ENCODE peak calls at places on chromosomes 11 and 22, in ten cellular contexts. One of them, this sample, is unnamed.

GRCh38 chr11:104841973-104842372 is 56.3 kb downstream of the CASP12 start:
- DNase-seq in midbrain: no peak
- DNase-seq in adrenal gland: no peak
- DNase-seq in tibial nerve: no peak
- DNase-seq in bronchial epithelial cell: no peak
- DNase-seq in astrocyte of the cerebellum: no peak
- DNase-seq in stimulated activated CD4-positive, alpha-beta T cell treated with anti-CD3 and anti-CD28 coated beads, Interleukin-4, amount 100 ng/mL, for 4 hours: no peak
- DNase-seq in AG09309: no peak
- DNase-seq in fibroblast of pulmonary artery: no peak
- DNase-seq in HT1080: no peak
- DNase-seq in this sample: no peak

GRCh38 chr22:23047265-23047664 is 23.1 kb upstream of the GNAZ start:
- DNase-seq in stimulated activated CD4-positive, alpha-beta T cell treated with anti-CD3 and anti-CD28 coated beads, Interleukin-4, amount 100 ng/mL, for 4 hours: no peak
- DNase-seq in tibial nerve: no peak
- DNase-seq in fibroblast of pulmonary artery: no peak
- DNase-seq in bronchial epithelial cell: no peak
- DNase-seq in astrocyte of the cerebellum: no peak
- DNase-seq in adrenal gland: no peak
- DNase-seq in HT1080: no peak
- DNase-seq in midbrain: no peak
- DNase-seq in AG09309: no peak
- DNase-seq in this sample: no peak

GRCh38 chr22:50530280-50530856 is 556 bp upstream of the TYMP start:
- DNase-seq in bronchial epithelial cell: peak
- DNase-seq in stimulated activated CD4-positive, alpha-beta T cell treated with anti-CD3 and anti-CD28 coated beads, Interleukin-4, amount 100 ng/mL, for 4 hours: no peak
- DNase-seq in HT1080: no peak
- DNase-seq in midbrain: no peak
- DNase-seq in fibroblast of pulmonary artery: peak
- DNase-seq in AG09309: peak
- DNase-seq in tibial nerve: peak
- DNase-seq in astrocyte of the cerebellum: no peak
- DNase-seq in adrenal gland: peak
- DNase-seq in this sample: peak

GRCh38 chr11:10515418-10515817 is 25.6 kb downstream of the RNF141 start:
- DNase-seq in midbrain: no peak
- DNase-seq in astrocyte of the cerebellum: no peak
- DNase-seq in HT1080: no peak
- DNase-seq in tibial nerve: no peak
- DNase-seq in fibroblast of pulmonary artery: no peak
- DNase-seq in bronchial epithelial cell: no peak
- DNase-seq in adrenal gland: no peak
- DNase-seq in AG09309: no peak
- DNase-seq in stimulated activated CD4-positive, alpha-beta T cell treated with anti-CD3 and anti-CD28 coated beads, Interleukin-4, amount 100 ng/mL, for 4 hours: no peak
- DNase-seq in this sample: no peak

GRCh38 chr11:108929241-108929640 is 264.4 kb downstream of the DDX10 start:
- DNase-seq in bronchial epithelial cell: peak
- DNase-seq in tibial nerve: no peak
- DNase-seq in midbrain: no peak
- DNase-seq in adrenal gland: no peak
- DNase-seq in AG09309: peak
- DNase-seq in HT1080: peak
- DNase-seq in fibroblast of pulmonary artery: peak
- DNase-seq in astrocyte of the cerebellum: peak
- DNase-seq in stimulated activated CD4-positive, alpha-beta T cell treated with anti-CD3 and anti-CD28 coated beads, Interleukin-4, amount 100 ng/mL, for 4 hours: no peak
- DNase-seq in this sample: no peak

GRCh38 chr22:23381661-23382427 is 198.2 kb downstream of the IGLL1 start:
- DNase-seq in AG09309: no peak
- DNase-seq in fibroblast of pulmonary artery: no peak
- DNase-seq in tibial nerve: no peak
- DNase-seq in bronchial epithelial cell: no peak
- DNase-seq in stimulated activated CD4-positive, alpha-beta T cell treated with anti-CD3 and anti-CD28 coated beads, Interleukin-4, amount 100 ng/mL, for 4 hours: no peak
- DNase-seq in adrenal gland: no peak
- DNase-seq in midbrain: no peak
- DNase-seq in HT1080: no peak
- DNase-seq in astrocyte of the cerebellum: no peak
- DNase-seq in this sample: no peak

GRCh38 chr11:106950067-106950491 is 68.2 kb downstream of the GUCY1A2 start:
- DNase-seq in adrenal gland: no peak
- DNase-seq in astrocyte of the cerebellum: no peak
- DNase-seq in AG09309: no peak
- DNase-seq in fibroblast of pulmonary artery: no peak
- DNase-seq in midbrain: no peak
- DNase-seq in bronchial epithelial cell: peak
- DNase-seq in tibial nerve: no peak
- DNase-seq in stimulated activated CD4-positive, alpha-beta T cell treated with anti-CD3 and anti-CD28 coated beads, Interleukin-4, amount 100 ng/mL, for 4 hours: no peak
- DNase-seq in HT1080: no peak
- DNase-seq in this sample: no peak

GRCh38 chr11:47499614-47500013 is 50.7 kb upstream of the RAPSN start:
- DNase-seq in HT1080: no peak
- DNase-seq in astrocyte of the cerebellum: no peak
- DNase-seq in stimulated activated CD4-positive, alpha-beta T cell treated with anti-CD3 and anti-CD28 coated beads, Interleukin-4, amount 100 ng/mL, for 4 hours: no peak
- DNase-seq in bronchial epithelial cell: no peak
- DNase-seq in midbrain: no peak
- DNase-seq in fibroblast of pulmonary artery: no peak
- DNase-seq in tibial nerve: no peak
- DNase-seq in AG09309: no peak
- DNase-seq in adrenal gland: no peak
- DNase-seq in this sample: no peak

GRCh38 chr11:44467413-44467812 is 98.0 kb upstream of the CD82 start:
- DNase-seq in bronchial epithelial cell: no peak
- DNase-seq in adrenal gland: no peak
- DNase-seq in tibial nerve: no peak
- DNase-seq in AG09309: no peak
- DNase-seq in fibroblast of pulmonary artery: no peak
- DNase-seq in astrocyte of the cerebellum: no peak
- DNase-seq in HT1080: no peak
- DNase-seq in stimulated activated CD4-positive, alpha-beta T cell treated with anti-CD3 and anti-CD28 coated beads, Interleukin-4, amount 100 ng/mL, for 4 hours: no peak
- DNase-seq in midbrain: no peak
- DNase-seq in this sample: no peak

GRCh38 chr11:16902182-16902581 is 112.0 kb downstream of the PLEKHA7 start:
- DNase-seq in adrenal gland: no peak
- DNase-seq in fibroblast of pulmonary artery: no peak
- DNase-seq in HT1080: peak
- DNase-seq in AG09309: no peak
- DNase-seq in stimulated activated CD4-positive, alpha-beta T cell treated with anti-CD3 and anti-CD28 coated beads, Interleukin-4, amount 100 ng/mL, for 4 hours: peak
- DNase-seq in bronchial epithelial cell: peak
- DNase-seq in midbrain: no peak
- DNase-seq in tibial nerve: no peak
- DNase-seq in astrocyte of the cerebellum: no peak
- DNase-seq in this sample: no peak

GRCh38 chr11:985435-985834 is 51.1 kb downstream of the MUC6 start:
- DNase-seq in stimulated activated CD4-positive, alpha-beta T cell treated with anti-CD3 and anti-CD28 coated beads, Interleukin-4, amount 100 ng/mL, for 4 hours: no peak
- DNase-seq in HT1080: no peak
- DNase-seq in midbrain: no peak
- DNase-seq in bronchial epithelial cell: no peak
- DNase-seq in fibroblast of pulmonary artery: no peak
- DNase-seq in adrenal gland: no peak
- DNase-seq in AG09309: no peak
- DNase-seq in tibial nerve: no peak
- DNase-seq in astrocyte of the cerebellum: no peak
- DNase-seq in this sample: no peak

GRCh38 chr11:64262271-64263002 is 11.1 kb downstream of the PLCB3 start:
- DNase-seq in tibial nerve: no peak
- DNase-seq in HT1080: no peak
- DNase-seq in adrenal gland: no peak
- DNase-seq in stimulated activated CD4-positive, alpha-beta T cell treated with anti-CD3 and anti-CD28 coated beads, Interleukin-4, amount 100 ng/mL, for 4 hours: no peak
- DNase-seq in midbrain: no peak
- DNase-seq in astrocyte of the cerebellum: no peak
- DNase-seq in AG09309: no peak
- DNase-seq in bronchial epithelial cell: no peak
- DNase-seq in fibroblast of pulmonary artery: no peak
- DNase-seq in this sample: no peak

GRCh38 chr11:64827451-64827839 is 17.0 kb downstream of the CDC42BPG start:
- DNase-seq in adrenal gland: no peak
- DNase-seq in AG09309: no peak
- DNase-seq in midbrain: no peak
- DNase-seq in HT1080: no peak
- DNase-seq in bronchial epithelial cell: no peak
- DNase-seq in tibial nerve: no peak
- DNase-seq in fibroblast of pulmonary artery: no peak
- DNase-seq in astrocyte of the cerebellum: no peak
- DNase-seq in stimulated activated CD4-positive, alpha-beta T cell treated with anti-CD3 and anti-CD28 coated beads, Interleukin-4, amount 100 ng/mL, for 4 hours: no peak
- DNase-seq in this sample: no peak

GRCh38 chr11:126333142-126333541 is 22.3 kb upstream of the ST3GAL4 start:
- DNase-seq in tibial nerve: no peak
- DNase-seq in adrenal gland: no peak
- DNase-seq in midbrain: no peak
- DNase-seq in astrocyte of the cerebellum: no peak
- DNase-seq in HT1080: no peak
- DNase-seq in stimulated activated CD4-positive, alpha-beta T cell treated with anti-CD3 and anti-CD28 coated beads, Interleukin-4, amount 100 ng/mL, for 4 hours: no peak
- DNase-seq in bronchial epithelial cell: no peak
- DNase-seq in AG09309: no peak
- DNase-seq in fibroblast of pulmonary artery: no peak
- DNase-seq in this sample: no peak

GRCh38 chr22:40326905-40327735 is 19.2 kb upstream of the ADSL start:
- DNase-seq in tibial nerve: no peak
- DNase-seq in HT1080: peak
- DNase-seq in stimulated activated CD4-positive, alpha-beta T cell treated with anti-CD3 and anti-CD28 coated beads, Interleukin-4, amount 100 ng/mL, for 4 hours: no peak
- DNase-seq in adrenal gland: no peak
- DNase-seq in bronchial epithelial cell: no peak
- DNase-seq in midbrain: no peak
- DNase-seq in AG09309: no peak
- DNase-seq in fibroblast of pulmonary artery: peak
- DNase-seq in astrocyte of the cerebellum: peak
- DNase-seq in this sample: no peak

GRCh38 chr11:127074151-127074761 is 73.7 kb upstream of the KIRREL3 start:
- DNase-seq in tibial nerve: no peak
- DNase-seq in HT1080: peak
- DNase-seq in fibroblast of pulmonary artery: peak
- DNase-seq in AG09309: peak
- DNase-seq in midbrain: peak
- DNase-seq in adrenal gland: no peak
- DNase-seq in bronchial epithelial cell: peak
- DNase-seq in stimulated activated CD4-positive, alpha-beta T cell treated with anti-CD3 and anti-CD28 coated beads, Interleukin-4, amount 100 ng/mL, for 4 hours: no peak
- DNase-seq in astrocyte of the cerebellum: peak
- DNase-seq in this sample: no peak

GRCh38 chr11:112795142-112795815 is 165.9 kb upstream of the NCAM1 start:
- DNase-seq in bronchial epithelial cell: peak
- DNase-seq in stimulated activated CD4-positive, alpha-beta T cell treated with anti-CD3 and anti-CD28 coated beads, Interleukin-4, amount 100 ng/mL, for 4 hours: no peak
- DNase-seq in adrenal gland: peak
- DNase-seq in astrocyte of the cerebellum: no peak
- DNase-seq in tibial nerve: peak
- DNase-seq in fibroblast of pulmonary artery: peak
- DNase-seq in HT1080: peak
- DNase-seq in midbrain: no peak
- DNase-seq in AG09309: no peak
- DNase-seq in this sample: no peak

GRCh38 chr11:2445107-2445947 is 519 bp downstream of the KCNQ1 start:
- DNase-seq in midbrain: no peak
- DNase-seq in fibroblast of pulmonary artery: no peak
- DNase-seq in AG09309: no peak
- DNase-seq in stimulated activated CD4-positive, alpha-beta T cell treated with anti-CD3 and anti-CD28 coated beads, Interleukin-4, amount 100 ng/mL, for 4 hours: no peak
- DNase-seq in astrocyte of the cerebellum: no peak
- DNase-seq in bronchial epithelial cell: no peak
- DNase-seq in tibial nerve: no peak
- DNase-seq in adrenal gland: no peak
- DNase-seq in HT1080: no peak
- DNase-seq in this sample: peak

GRCh38 chr11:125250316-125250870 is 85.8 kb downstream of the PKNOX2 start:
- DNase-seq in HT1080: no peak
- DNase-seq in adrenal gland: peak
- DNase-seq in midbrain: no peak
- DNase-seq in tibial nerve: no peak
- DNase-seq in fibroblast of pulmonary artery: no peak
- DNase-seq in bronchial epithelial cell: no peak
- DNase-seq in astrocyte of the cerebellum: no peak
- DNase-seq in stimulated activated CD4-positive, alpha-beta T cell treated with anti-CD3 and anti-CD28 coated beads, Interleukin-4, amount 100 ng/mL, for 4 hours: no peak
- DNase-seq in AG09309: no peak
- DNase-seq in this sample: peak

GRCh38 chr22:29006346-29006745 is 55.3 kb downstream of the C22orf31 start:
- DNase-seq in tibial nerve: no peak
- DNase-seq in midbrain: no peak
- DNase-seq in stimulated activated CD4-positive, alpha-beta T cell treated with anti-CD3 and anti-CD28 coated beads, Interleukin-4, amount 100 ng/mL, for 4 hours: no peak
- DNase-seq in astrocyte of the cerebellum: no peak
- DNase-seq in adrenal gland: no peak
- DNase-seq in fibroblast of pulmonary artery: no peak
- DNase-seq in HT1080: no peak
- DNase-seq in bronchial epithelial cell: no peak
- DNase-seq in AG09309: no peak
- DNase-seq in this sample: no peak

GRCh38 chr11:34830035-34830434 is 86.1 kb downstream of the APIP start:
- DNase-seq in midbrain: no peak
- DNase-seq in adrenal gland: no peak
- DNase-seq in stimulated activated CD4-positive, alpha-beta T cell treated with anti-CD3 and anti-CD28 coated beads, Interleukin-4, amount 100 ng/mL, for 4 hours: no peak
- DNase-seq in bronchial epithelial cell: no peak
- DNase-seq in tibial nerve: no peak
- DNase-seq in fibroblast of pulmonary artery: no peak
- DNase-seq in HT1080: no peak
- DNase-seq in AG09309: no peak
- DNase-seq in astrocyte of the cerebellum: no peak
- DNase-seq in this sample: no peak

GRCh38 chr22:33747576-33748180 is 172.6 kb downstream of the LARGE1 start:
- DNase-seq in adrenal gland: peak
- DNase-seq in tibial nerve: no peak
- DNase-seq in stimulated activated CD4-positive, alpha-beta T cell treated with anti-CD3 and anti-CD28 coated beads, Interleukin-4, amount 100 ng/mL, for 4 hours: no peak
- DNase-seq in fibroblast of pulmonary artery: no peak
- DNase-seq in AG09309: no peak
- DNase-seq in midbrain: no peak
- DNase-seq in bronchial epithelial cell: no peak
- DNase-seq in HT1080: no peak
- DNase-seq in astrocyte of the cerebellum: no peak
- DNase-seq in this sample: no peak

GRCh38 chr11:44927174-44927661 is 23.5 kb downstream of the TP53I11 start:
- DNase-seq in adrenal gland: peak
- DNase-seq in astrocyte of the cerebellum: peak
- DNase-seq in fibroblast of pulmonary artery: peak
- DNase-seq in midbrain: peak
- DNase-seq in tibial nerve: peak
- DNase-seq in HT1080: peak
- DNase-seq in AG09309: peak
- DNase-seq in stimulated activated CD4-positive, alpha-beta T cell treated with anti-CD3 and anti-CD28 coated beads, Interleukin-4, amount 100 ng/mL, for 4 hours: peak
- DNase-seq in bronchial epithelial cell: peak
- DNase-seq in this sample: no peak

GRCh38 chr11:84922212-84922805 is 704.8 kb downstream of the DLG2 start:
- DNase-seq in fibroblast of pulmonary artery: no peak
- DNase-seq in HT1080: no peak
- DNase-seq in bronchial epithelial cell: no peak
- DNase-seq in astrocyte of the cerebellum: no peak
- DNase-seq in AG09309: no peak
- DNase-seq in stimulated activated CD4-positive, alpha-beta T cell treated with anti-CD3 and anti-CD28 coated beads, Interleukin-4, amount 100 ng/mL, for 4 hours: no peak
- DNase-seq in tibial nerve: no peak
- DNase-seq in adrenal gland: no peak
- DNase-seq in midbrain: no peak
- DNase-seq in this sample: no peak

GRCh38 chr11:21866781-21867180 is 326.1 kb upstream of the ANO5 start:
- DNase-seq in stimulated activated CD4-positive, alpha-beta T cell treated with anti-CD3 and anti-CD28 coated beads, Interleukin-4, amount 100 ng/mL, for 4 hours: no peak
- DNase-seq in HT1080: no peak
- DNase-seq in bronchial epithelial cell: no peak
- DNase-seq in midbrain: no peak
- DNase-seq in adrenal gland: no peak
- DNase-seq in AG09309: no peak
- DNase-seq in fibroblast of pulmonary artery: no peak
- DNase-seq in astrocyte of the cerebellum: no peak
- DNase-seq in tibial nerve: no peak
- DNase-seq in this sample: no peak

GRCh38 chr11:95245038-95245437 is 14.0 kb upstream of the SESN3 start:
- DNase-seq in midbrain: no peak
- DNase-seq in bronchial epithelial cell: peak
- DNase-seq in HT1080: peak
- DNase-seq in adrenal gland: no peak
- DNase-seq in AG09309: no peak
- DNase-seq in astrocyte of the cerebellum: no peak
- DNase-seq in fibroblast of pulmonary artery: peak
- DNase-seq in stimulated activated CD4-positive, alpha-beta T cell treated with anti-CD3 and anti-CD28 coated beads, Interleukin-4, amount 100 ng/mL, for 4 hours: no peak
- DNase-seq in tibial nerve: no peak
- DNase-seq in this sample: no peak

GRCh38 chr11:94849836-94850235 is 81.7 kb downstream of the AMOTL1 start:
- DNase-seq in midbrain: no peak
- DNase-seq in HT1080: no peak
- DNase-seq in bronchial epithelial cell: no peak
- DNase-seq in astrocyte of the cerebellum: peak
- DNase-seq in stimulated activated CD4-positive, alpha-beta T cell treated with anti-CD3 and anti-CD28 coated beads, Interleukin-4, amount 100 ng/mL, for 4 hours: no peak
- DNase-seq in tibial nerve: peak
- DNase-seq in fibroblast of pulmonary artery: peak
- DNase-seq in AG09309: no peak
- DNase-seq in adrenal gland: no peak
- DNase-seq in this sample: no peak

GRCh38 chr22:42437488-42438292 is 5.5 kb upstream of the NFAM1 start:
- DNase-seq in AG09309: no peak
- DNase-seq in tibial nerve: peak
- DNase-seq in midbrain: peak
- DNase-seq in stimulated activated CD4-positive, alpha-beta T cell treated with anti-CD3 and anti-CD28 coated beads, Interleukin-4, amount 100 ng/mL, for 4 hours: peak
- DNase-seq in bronchial epithelial cell: no peak
- DNase-seq in HT1080: peak
- DNase-seq in astrocyte of the cerebellum: no peak
- DNase-seq in fibroblast of pulmonary artery: peak
- DNase-seq in adrenal gland: peak
- DNase-seq in this sample: peak

This sample was measured in suprapubic skin.